ENCODE peak calls at places on chromosomes 4 and X, in five cellular contexts. K is activated T-cell treated with anti-CD3 and anti-CD28 coated beads, Interleukin-2, amount 50 U/mL, for 72 hours; P is sigmoid colon; A is posterior cingulate gyrus; S is ovary. J is an unnamed sample.

GRCh38 chrX:829145-829544 is 198.6 kb downstream of the SHOX start:
- DNase-seq in K (no peak), P (no peak), A (no peak), S (no peak), J (no peak)

GRCh38 chr4:74230902-74231499 is 73.1 kb downstream of the MTHFD2L start:
- DNase-seq in K (peak), P (no peak), A (no peak), S (no peak), J (peak)

GRCh38 chr4:1033840-1034551 is 22.6 kb downstream of the FGFRL1 start:
- DNase-seq in K (no peak), P (no peak), A (peak), S (peak), J (peak)

GRCh38 chr4:155597933-155598451 is 68.7 kb upstream of the GUCY1A1 start:
- DNase-seq in K (no peak), P (no peak), A (no peak), S (no peak), J (no peak)

GRCh38 chr4:121789470-121789869 is 11.7 kb upstream of the EXOSC9 start:
- DNase-seq in K (no peak), P (no peak), A (no peak), S (no peak), J (no peak)

GRCh38 chr4:176186067-176186466 is 9.3 kb downstream of the SPATA4 start:
- DNase-seq in K (no peak), P (no peak), A (no peak), S (no peak), J (no peak)

GRCh38 chr4:138562544-138562961 is 320.4 kb upstream of the SLC7A11 start:
- DNase-seq in K (no peak), P (no peak), A (no peak), S (no peak), J (no peak)

GRCh38 chr4:133147922-133148689 is 988 bp upstream of the PCDH10 start:
- DNase-seq in K (no peak), P (peak), A (peak), S (no peak), J (peak)

GRCh38 chrX:53550756-53551463 is 116.7 kb upstream of the HSD17B10 start:
- DNase-seq in K (no peak), P (no peak), A (no peak), S (no peak), J (no peak)

GRCh38 chrX:43618376-43619205 is 37.5 kb upstream of the MAOA start:
- DNase-seq in K (no peak), P (no peak), A (no peak), S (no peak), J (no peak)

GRCh38 chr4:63620271-63620670 is 789.0 kb downstream of the TECRL start:
- DNase-seq in K (no peak), P (no peak), A (no peak), S (no peak), J (no peak)

GRCh38 chrX:68647156-68647957 is at the start of gene STARD8:
- DNase-seq in K (no peak), P (no peak), A (peak), S (peak), J (peak)

GRCh38 chr4:96833831-96834230 is 993.9 kb downstream of the PDHA2 start:
- DNase-seq in K (no peak), P (no peak), A (no peak), S (no peak), J (no peak)

GRCh38 chr4:123020285-123020684 is 97.9 kb upstream of the NUDT6 start:
- DNase-seq in K (no peak), P (no peak), A (no peak), S (no peak), J (no peak)

GRCh38 chr4:185865901-185866328 is 53.9 kb upstream of the SORBS2 start:
- DNase-seq in K (no peak), P (no peak), A (no peak), S (no peak), J (no peak)

GRCh38 chr4:157664726-157665125 is 444.2 kb downstream of the GRIA2 start:
- DNase-seq in K (no peak), P (no peak), A (no peak), S (no peak), J (no peak)

GRCh38 chrX:153606503-153606902 is 7.6 kb upstream of the CCNQ start:
- DNase-seq in K (no peak), P (peak), A (no peak), S (no peak), J (peak)

GRCh38 chrX:37746268-37746931 is 33.5 kb upstream of the CYBB start:
- DNase-seq in K (peak), P (no peak), A (no peak), S (no peak), J (no peak)

J was measured in aorta.